ENCODE peak calls at places on chromosomes 3 and 15, in five cellular contexts. M is NCI-H748 treated with DMSO at 0.1 percent for 48 hours, D is adrenal gland, S is C1 segment of cervical spinal cord, O is RCC 7860. T is an unnamed sample.

GRCh38 chr15:72342385-72342784 is 22.4 kb upstream of the CELF6 start:
- DNase-seq in M (no peak), D (no peak), S (no peak), O (no peak), T (peak)

GRCh38 chr3:13792512-13793347 is 87.1 kb downstream of the WNT7A start:
- DNase-seq in M (no peak), D (no peak), S (peak), O (no peak), T (no peak)

GRCh38 chr3:39126532-39127071 is 19.1 kb downstream of the TTC21A start:
- DNase-seq in M (no peak), D (no peak), S (no peak), O (peak), T (peak)

GRCh38 chr3:113200351-113200750 is 11.0 kb upstream of the BOC start:
- DNase-seq in M (no peak), D (no peak), S (no peak), O (no peak), T (no peak)

GRCh38 chr3:154571827-154572226 is 141.8 kb upstream of the GPR149 start:
- DNase-seq in M (no peak), D (no peak), S (no peak), O (no peak), T (no peak)

GRCh38 chr3:65713016-65713415 is 325.7 kb downstream of the MAGI1 start:
- DNase-seq in M (no peak), D (no peak), S (peak), O (peak), T (no peak)

GRCh38 chr3:89740881-89741177 is 633.4 kb downstream of the EPHA3 start:
- DNase-seq in M (no peak), D (no peak), S (no peak), O (no peak), T (no peak)

GRCh38 chr3:44045476-44046275 is 196.0 kb upstream of the TOPAZ1 start:
- DNase-seq in M (no peak), D (no peak), S (no peak), O (peak), T (peak)